ENCODE peak calls at places on chromosome 5, in eight cellular contexts. One of them, this sample, is unnamed.

GRCh38 chr5:111226556-111226955 is 2.4 kb downstream of the CAMK4 start:
- DNase-seq in astrocyte: no peak
- DNase-seq in activated naive CD4-positive, alpha-beta T cell treated with anti-CD3 and anti-CD28 coated beads, Interleukin-2, amount 10 ng/mL, durations not matched to agents 7 days and 5 days: no peak
- DNase-seq in sciatic nerve: no peak
- DNase-seq in right cardiac atrium: no peak
- DNase-seq in GM23248: no peak
- DNase-seq in adipocyte: no peak
- DNase-seq in bronchial epithelial cell: no peak
- DNase-seq in this sample: no peak

GRCh38 chr5:113294341-113295110 is 140.3 kb downstream of the TSSK1B start:
- DNase-seq in sciatic nerve: peak
- DNase-seq in adipocyte: peak
- DNase-seq in activated naive CD4-positive, alpha-beta T cell treated with anti-CD3 and anti-CD28 coated beads, Interleukin-2, amount 10 ng/mL, durations not matched to agents 7 days and 5 days: peak
- DNase-seq in astrocyte: peak
- DNase-seq in right cardiac atrium: peak
- DNase-seq in GM23248: peak
- DNase-seq in bronchial epithelial cell: peak
- DNase-seq in this sample: peak

GRCh38 chr5:180120221-180121101 is 48.9 kb upstream of the RNF130 start:
- DNase-seq in astrocyte: no peak
- DNase-seq in activated naive CD4-positive, alpha-beta T cell treated with anti-CD3 and anti-CD28 coated beads, Interleukin-2, amount 10 ng/mL, durations not matched to agents 7 days and 5 days: peak
- DNase-seq in bronchial epithelial cell: no peak
- DNase-seq in adipocyte: no peak
- DNase-seq in right cardiac atrium: no peak
- DNase-seq in GM23248: no peak
- DNase-seq in sciatic nerve: peak
- DNase-seq in this sample: peak

GRCh38 chr5:177362102-177362868 is 4.6 kb downstream of the RGS14 start:
- DNase-seq in GM23248: no peak
- DNase-seq in sciatic nerve: no peak
- DNase-seq in astrocyte: no peak
- DNase-seq in activated naive CD4-positive, alpha-beta T cell treated with anti-CD3 and anti-CD28 coated beads, Interleukin-2, amount 10 ng/mL, durations not matched to agents 7 days and 5 days: no peak
- DNase-seq in right cardiac atrium: no peak
- DNase-seq in adipocyte: no peak
- DNase-seq in bronchial epithelial cell: peak
- DNase-seq in this sample: no peak

GRCh38 chr5:17065468-17065867 is 129.4 kb upstream of the MYO10 start:
- DNase-seq in GM23248: no peak
- DNase-seq in sciatic nerve: no peak
- DNase-seq in activated naive CD4-positive, alpha-beta T cell treated with anti-CD3 and anti-CD28 coated beads, Interleukin-2, amount 10 ng/mL, durations not matched to agents 7 days and 5 days: no peak
- DNase-seq in adipocyte: no peak
- DNase-seq in bronchial epithelial cell: no peak
- DNase-seq in astrocyte: no peak
- DNase-seq in right cardiac atrium: peak
- DNase-seq in this sample: no peak

GRCh38 chr5:11687498-11687897 is 216.7 kb downstream of the CTNND2 start:
- DNase-seq in right cardiac atrium: no peak
- DNase-seq in bronchial epithelial cell: no peak
- DNase-seq in astrocyte: no peak
- DNase-seq in activated naive CD4-positive, alpha-beta T cell treated with anti-CD3 and anti-CD28 coated beads, Interleukin-2, amount 10 ng/mL, durations not matched to agents 7 days and 5 days: no peak
- DNase-seq in GM23248: no peak
- DNase-seq in sciatic nerve: no peak
- DNase-seq in adipocyte: no peak
- DNase-seq in this sample: no peak

GRCh38 chr5:175344331-175345200 is 99.4 kb downstream of the DRD1 start:
- DNase-seq in bronchial epithelial cell: peak
- DNase-seq in adipocyte: no peak
- DNase-seq in activated naive CD4-positive, alpha-beta T cell treated with anti-CD3 and anti-CD28 coated beads, Interleukin-2, amount 10 ng/mL, durations not matched to agents 7 days and 5 days: no peak
- DNase-seq in GM23248: peak
- DNase-seq in sciatic nerve: no peak
- DNase-seq in right cardiac atrium: no peak
- DNase-seq in astrocyte: peak
- DNase-seq in this sample: peak

GRCh38 chr5:54083851-54084250 is 226.5 kb downstream of the ARL15 start:
- DNase-seq in astrocyte: no peak
- DNase-seq in adipocyte: no peak
- DNase-seq in sciatic nerve: no peak
- DNase-seq in bronchial epithelial cell: no peak
- DNase-seq in right cardiac atrium: no peak
- DNase-seq in activated naive CD4-positive, alpha-beta T cell treated with anti-CD3 and anti-CD28 coated beads, Interleukin-2, amount 10 ng/mL, durations not matched to agents 7 days and 5 days: no peak
- DNase-seq in GM23248: no peak
- DNase-seq in this sample: no peak

GRCh38 chr5:143652104-143652700 is 159.8 kb upstream of the HMHB1 start:
- DNase-seq in right cardiac atrium: no peak
- DNase-seq in GM23248: peak
- DNase-seq in bronchial epithelial cell: peak
- DNase-seq in adipocyte: no peak
- DNase-seq in sciatic nerve: no peak
- DNase-seq in astrocyte: peak
- DNase-seq in activated naive CD4-positive, alpha-beta T cell treated with anti-CD3 and anti-CD28 coated beads, Interleukin-2, amount 10 ng/mL, durations not matched to agents 7 days and 5 days: no peak
- DNase-seq in this sample: no peak

GRCh38 chr5:165630211-165630866 is 2124.9 kb downstream of the MAT2B start:
- DNase-seq in astrocyte: peak
- DNase-seq in bronchial epithelial cell: peak
- DNase-seq in right cardiac atrium: no peak
- DNase-seq in sciatic nerve: no peak
- DNase-seq in GM23248: peak
- DNase-seq in activated naive CD4-positive, alpha-beta T cell treated with anti-CD3 and anti-CD28 coated beads, Interleukin-2, amount 10 ng/mL, durations not matched to agents 7 days and 5 days: peak
- DNase-seq in adipocyte: peak
- DNase-seq in this sample: peak

GRCh38 chr5:138944527-138945322 is 69.6 kb upstream of the LRRTM2 start:
- DNase-seq in sciatic nerve: no peak
- DNase-seq in bronchial epithelial cell: no peak
- DNase-seq in GM23248: no peak
- DNase-seq in astrocyte: peak
- DNase-seq in adipocyte: no peak
- DNase-seq in right cardiac atrium: no peak
- DNase-seq in activated naive CD4-positive, alpha-beta T cell treated with anti-CD3 and anti-CD28 coated beads, Interleukin-2, amount 10 ng/mL, durations not matched to agents 7 days and 5 days: no peak
- DNase-seq in this sample: no peak

GRCh38 chr5:28014779-28015178 is 976.4 kb upstream of the CDH9 start:
- DNase-seq in activated naive CD4-positive, alpha-beta T cell treated with anti-CD3 and anti-CD28 coated beads, Interleukin-2, amount 10 ng/mL, durations not matched to agents 7 days and 5 days: no peak
- DNase-seq in GM23248: no peak
- DNase-seq in adipocyte: peak
- DNase-seq in bronchial epithelial cell: peak
- DNase-seq in sciatic nerve: no peak
- DNase-seq in right cardiac atrium: no peak
- DNase-seq in astrocyte: no peak
- DNase-seq in this sample: no peak

GRCh38 chr5:81165493-81166119 is 67.5 kb upstream of the CKMT2 start:
- DNase-seq in astrocyte: peak
- DNase-seq in bronchial epithelial cell: peak
- DNase-seq in adipocyte: peak
- DNase-seq in activated naive CD4-positive, alpha-beta T cell treated with anti-CD3 and anti-CD28 coated beads, Interleukin-2, amount 10 ng/mL, durations not matched to agents 7 days and 5 days: peak
- DNase-seq in sciatic nerve: peak
- DNase-seq in right cardiac atrium: peak
- DNase-seq in GM23248: peak
- DNase-seq in this sample: peak

GRCh38 chr5:126745259-126745992 is 31.5 kb upstream of the LMNB1 start:
- DNase-seq in activated naive CD4-positive, alpha-beta T cell treated with anti-CD3 and anti-CD28 coated beads, Interleukin-2, amount 10 ng/mL, durations not matched to agents 7 days and 5 days: no peak
- DNase-seq in right cardiac atrium: no peak
- DNase-seq in adipocyte: no peak
- DNase-seq in bronchial epithelial cell: peak
- DNase-seq in sciatic nerve: no peak
- DNase-seq in GM23248: no peak
- DNase-seq in astrocyte: no peak
- DNase-seq in this sample: no peak